ENCODE peak calls at places on chromosomes 7 and 10, in ten cellular contexts. W, O, L, S, I, N, G, C, T and M are unnamed samples.

GRCh38 chr7:106766551-106766950 is 98.5 kb upstream of the PIK3CG start:
- DNase-seq in W (no peak), O (no peak), L (no peak), S (peak), I (no peak), N (peak), G (no peak), C (no peak), T (no peak), M (no peak)

GRCh38 chr7:92652536-92652935 is 62.3 kb upstream of the FAM133B start:
- DNase-seq in W (no peak), O (no peak), L (no peak), S (no peak), I (no peak), N (no peak), G (no peak), C (no peak), T (no peak), M (no peak)

GRCh38 chr10:72310241-72310633 is 36.5 kb downstream of the DDIT4 start:
- DNase-seq in W (no peak), O (no peak), L (no peak), S (no peak), I (no peak), N (peak), G (no peak), C (no peak), T (no peak), M (no peak)

GRCh38 chr10:92413519-92413918 is 122.6 kb downstream of the MARCHF5 start:
- DNase-seq in W (no peak), O (no peak), L (no peak), S (no peak), I (no peak), N (no peak), G (no peak), C (no peak), T (no peak), M (peak)

GRCh38 chr7:41688012-41688625 is 14.8 kb downstream of the INHBA start:
- DNase-seq in W (no peak), O (no peak), L (no peak), S (no peak), I (no peak), N (no peak), G (no peak), C (no peak), T (no peak), M (no peak)

GRCh38 chr10:27390681-27391080 is 113.4 kb upstream of the RAB18 start:
- DNase-seq in W (no peak), O (no peak), L (no peak), S (no peak), I (no peak), N (no peak), G (no peak), C (no peak), T (no peak), M (peak)

GRCh38 chr10:114044251-114045070 is 795 bp downstream of the ADRB1 start:
- DNase-seq in W (no peak), O (no peak), L (peak), S (no peak), I (no peak), N (no peak), G (no peak), C (no peak), T (no peak), M (no peak)

GRCh38 chr10:32131388-32131787 is 75.2 kb upstream of the KIF5B start:
- DNase-seq in W (no peak), O (no peak), L (no peak), S (no peak), I (no peak), N (no peak), G (no peak), C (no peak), T (no peak), M (no peak)

GRCh38 chr10:77105756-77106155 is 531.9 kb downstream of the KCNMA1 start:
- DNase-seq in W (no peak), O (no peak), L (no peak), S (no peak), I (no peak), N (no peak), G (no peak), C (no peak), T (no peak), M (peak)

GRCh38 chr10:61606971-61607907 is 55.5 kb upstream of the CABCOCO1 start:
- DNase-seq in W (no peak), O (no peak), L (no peak), S (no peak), I (no peak), N (no peak), G (peak), C (no peak), T (no peak), M (peak)

GRCh38 chr7:69334706-69335105 is 263.6 kb upstream of the AUTS2 start:
- DNase-seq in W (no peak), O (no peak), L (no peak), S (no peak), I (no peak), N (no peak), G (no peak), C (no peak), T (no peak), M (no peak)